ENCODE peak calls at places on chromosomes 12 and 14, in ten cellular contexts. M is coronary artery; L is right atrium auricular region; Y is suprapubic skin; X is PC-3; J is HCT116; D is left ventricle myocardium inferior; F is caudate nucleus; U is CD4-positive, alpha-beta memory T cell; E is body of pancreas. R is an unnamed sample.
A peak's percentile ranks its signal among the peaks of the same experiment; 100 is the strongest.

GRCh38 chr12:130162771-130163460 is 652 bp downstream of the FZD10 start:
- DNase-seq in M (no peak), L (no peak), Y (no peak), X (no peak), J (no peak), D (no peak), F (no peak), U (no peak), E (no peak), R (no peak)

GRCh38 chr12:94670885-94671284 is 20.5 kb upstream of the TMCC3 start:
- DNase-seq in M (no peak), L (no peak), Y (no peak), X (no peak), J (no peak), D (no peak), F (no peak), U (no peak), E (no peak), R (no peak)

GRCh38 chr12:131159660-131160059 is 206.0 kb downstream of the ADGRD1 start:
- DNase-seq in M (no peak), L (no peak), Y (no peak), X (peak; percentile 23), J (peak; percentile 18), D (no peak), F (no peak), U (no peak), E (no peak), R (no peak)

GRCh38 chr14:100654814-100655795 is 67.9 kb upstream of the BEGAIN start:
- DNase-seq in M (no peak), L (no peak), Y (no peak), X (peak; percentile 56), J (no peak), D (no peak), F (no peak), U (peak; percentile 45), E (peak; percentile 68), R (peak; percentile 96)

GRCh38 chr14:63027719-63028118 is 17.5 kb downstream of the KCNH5 start:
- DNase-seq in M (no peak), L (no peak), Y (no peak), X (no peak), J (no peak), D (no peak), F (no peak), U (no peak), E (no peak), R (no peak)

GRCh38 chr14:38205414-38205813 is 2.3 kb upstream of the SSTR1 start:
- DNase-seq in M (no peak), L (no peak), Y (no peak), X (no peak), J (no peak), D (no peak), F (no peak), U (no peak), E (no peak), R (no peak)

GRCh38 chr14:41899416-41899815 is 292.7 kb downstream of the LRFN5 start:
- DNase-seq in M (no peak), L (no peak), Y (no peak), X (peak; percentile 9), J (no peak), D (no peak), F (no peak), U (no peak), E (no peak), R (no peak)

GRCh38 chr12:71236133-71236660 is 78.4 kb upstream of the TSPAN8 start:
- DNase-seq in M (no peak), L (no peak), Y (no peak), X (no peak), J (no peak), D (no peak), F (no peak), U (no peak), E (no peak), R (no peak)

GRCh38 chr14:89432226-89432625 is 15.2 kb upstream of the FOXN3 start:
- DNase-seq in M (no peak), L (no peak), Y (no peak), X (no peak), J (no peak), D (no peak), F (no peak), U (no peak), E (no peak), R (no peak)

DNA sequence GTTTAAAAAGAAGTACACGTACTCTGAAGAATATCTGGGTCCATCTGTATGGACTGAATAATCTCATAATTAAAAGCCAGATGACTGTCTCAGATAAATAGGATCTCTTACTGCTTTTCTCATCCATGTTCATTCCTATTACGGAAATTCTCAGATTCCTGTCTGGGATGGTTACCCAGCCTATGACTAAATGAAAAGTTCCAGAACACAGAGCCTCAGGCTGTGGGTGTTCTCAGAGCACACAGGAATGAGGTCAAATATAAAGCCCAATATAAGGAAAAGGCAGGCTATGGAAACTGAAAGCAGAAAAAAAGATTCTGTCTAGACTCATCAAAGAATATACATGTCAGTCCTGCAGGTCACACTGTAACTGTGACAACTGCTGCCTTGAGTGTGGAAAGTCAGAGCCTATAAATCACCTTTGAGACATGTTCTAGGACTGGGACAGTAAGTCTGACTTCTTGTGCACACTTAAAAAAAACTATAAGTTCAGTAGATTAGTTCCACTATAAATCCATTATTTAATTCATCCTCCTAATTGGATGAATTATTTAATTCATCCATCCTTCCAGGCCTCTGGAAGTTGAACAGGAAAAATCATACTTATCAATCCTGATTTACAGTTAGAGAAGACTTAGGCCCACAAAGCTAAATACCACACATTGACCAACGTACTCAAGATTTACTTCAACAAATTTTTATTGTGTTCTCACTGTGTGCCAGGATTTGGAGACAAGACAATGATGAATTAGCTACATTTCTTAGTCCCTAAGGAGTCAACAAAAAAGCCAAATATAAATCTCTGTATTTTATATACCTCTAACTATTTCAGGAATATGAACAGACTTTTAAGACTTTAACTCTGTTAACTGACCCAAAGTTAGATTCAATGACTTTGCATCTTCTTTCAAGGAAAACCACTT is 64.1 kb downstream of the DCAF5 start:
- DNase-seq in M (no peak), L (no peak), Y (no peak), X (no peak), J (no peak), D (no peak), F (no peak), U (no peak), E (no peak), R (no peak)
- H3K27ac ChIP-seq in M (peak overlapping the region; percentile 68), L (no peak overlapping the region), Y (peak overlapping the region; percentile 32), X (no peak overlapping the region), J (no peak overlapping the region), D (no peak overlapping the region), F (no peak overlapping the region), U (no peak overlapping the region), E (no peak overlapping the region), R (peak overlapping the region; percentile 79)

GRCh38 chr12:47881826-47882427 is 22.9 kb downstream of the VDR start:
- DNase-seq in M (no peak), L (peak; percentile 67), Y (no peak), X (peak; percentile 60), J (no peak), D (no peak), F (no peak), U (no peak), E (peak; percentile 28), R (peak; percentile 94)
- H3K27ac ChIP-seq in M (no peak overlapping the region), L (no peak overlapping the region), Y (peak overlapping the region; percentile 0), X (no peak overlapping the region), J (no peak overlapping the region), D (no peak overlapping the region), F (no peak overlapping the region), U (no peak overlapping the region), E (no peak overlapping the region), R (peak overlapping the region; percentile 78)

GRCh38 chr12:9405861-9406563 is 197.8 kb upstream of the PZP start:
- DNase-seq in M (no peak), L (no peak), Y (no peak), X (no peak), J (no peak), D (no peak), F (no peak), U (no peak), E (no peak), R (no peak)
- H3K27ac ChIP-seq in M (no peak overlapping the region), L (no peak overlapping the region), Y (no peak overlapping the region), X (no peak overlapping the region), J (no peak overlapping the region), D (no peak overlapping the region), F (no peak overlapping the region), U (no peak overlapping the region), E (no peak overlapping the region), R (no peak overlapping the region)

GRCh38 chr14:35295845-35296161 is 3.6 kb downstream of the PSMA6 start:
- DNase-seq in M (no peak), L (no peak), Y (no peak), X (no peak), J (no peak), D (no peak), F (no peak), U (no peak), E (no peak), R (no peak)
- H3K27ac ChIP-seq in M (no peak overlapping the region), L (no peak overlapping the region), Y (no peak overlapping the region), X (no peak overlapping the region), J (no peak overlapping the region), D (peak overlapping the region; percentile 18), F (no peak overlapping the region), U (peak overlapping the region; percentile 25), E (no peak overlapping the region), R (peak overlapping the region; percentile 30)